ENCODE peak calls at places on chromosomes 3 and 15, in six cellular contexts. One of them, this sample, is unnamed.
A peak's percentile ranks its signal among the peaks of the same experiment; 100 is the strongest.

GRCh38 chr3:139978966-139979365 is 44.0 kb downstream of the CLSTN2 start:
- DNase-seq in RPMI8226: no peak
- DNase-seq in NCI-H2081 treated with DMSO at 0.1 percent for 48 hours: no peak
- DNase-seq in AG04450: no peak
- DNase-seq in GM06990: no peak
- DNase-seq in foreskin melanocyte: no peak
- DNase-seq in this sample: no peak

GRCh38 chr3:191070201-191070600 is 128.8 kb upstream of the OSTN start:
- DNase-seq in RPMI8226: no peak
- DNase-seq in NCI-H2081 treated with DMSO at 0.1 percent for 48 hours: no peak
- DNase-seq in AG04450: peak; percentile 66
- DNase-seq in GM06990: no peak
- DNase-seq in foreskin melanocyte: no peak
- DNase-seq in this sample: peak; percentile 6

GRCh38 chr3:107921083-107921482 is 169.7 kb downstream of the CD47 start:
- DNase-seq in RPMI8226: no peak
- DNase-seq in NCI-H2081 treated with DMSO at 0.1 percent for 48 hours: no peak
- DNase-seq in AG04450: no peak
- DNase-seq in GM06990: no peak
- DNase-seq in foreskin melanocyte: no peak
- DNase-seq in this sample: no peak

GRCh38 chr3:129745253-129745652 is 138.8 kb upstream of the PLXND1 start:
- DNase-seq in RPMI8226: no peak
- DNase-seq in NCI-H2081 treated with DMSO at 0.1 percent for 48 hours: no peak
- DNase-seq in AG04450: peak; percentile 59
- DNase-seq in GM06990: no peak
- DNase-seq in foreskin melanocyte: no peak
- DNase-seq in this sample: no peak

GRCh38 chr3:100352296-100353178 is 18.0 kb downstream of the NIT2 start:
- DNase-seq in RPMI8226: no peak
- DNase-seq in NCI-H2081 treated with DMSO at 0.1 percent for 48 hours: no peak
- DNase-seq in AG04450: peak; percentile 6
- DNase-seq in GM06990: no peak
- DNase-seq in foreskin melanocyte: no peak
- DNase-seq in this sample: no peak

GRCh38 chr15:71129660-71130059 is 14.4 kb downstream of the THSD4 start:
- DNase-seq in RPMI8226: no peak
- DNase-seq in NCI-H2081 treated with DMSO at 0.1 percent for 48 hours: no peak
- DNase-seq in AG04450: no peak
- DNase-seq in GM06990: no peak
- DNase-seq in foreskin melanocyte: no peak
- DNase-seq in this sample: no peak

GRCh38 chr15:45114076-45114750 is at the start of the genes DUOX2 and DUOXA2:
- DNase-seq in RPMI8226: no peak
- DNase-seq in NCI-H2081 treated with DMSO at 0.1 percent for 48 hours: no peak
- DNase-seq in AG04450: no peak
- DNase-seq in GM06990: no peak
- DNase-seq in foreskin melanocyte: no peak
- DNase-seq in this sample: no peak

GRCh38 chr15:91940466-91941381 is 87.2 kb downstream of the SLCO3A1 start:
- DNase-seq in RPMI8226: no peak
- DNase-seq in NCI-H2081 treated with DMSO at 0.1 percent for 48 hours: no peak
- DNase-seq in AG04450: no peak
- DNase-seq in GM06990: no peak
- DNase-seq in foreskin melanocyte: no peak
- DNase-seq in this sample: no peak